ENCODE peak calls at places on chromosomes 1 and 21, in nine cellular contexts. P, G, A, K, I, W, Q, D and U are unnamed samples.

GRCh38 chr1:66330711-66331110 is 203.2 kb upstream of the SGIP1 start:
- DNase-seq in P (no peak), G (no peak), A (no peak), K (no peak), I (no peak), W (no peak), Q (no peak), D (no peak), U (no peak)

GRCh38 chr1:23343246-23344110 is 606 bp downstream of the HNRNPR start:
- DNase-seq in P (peak), G (peak), A (no peak), K (peak), I (no peak), W (peak), Q (no peak), D (no peak), U (peak)

GRCh38 chr1:41046347-41046775 is 24.8 kb upstream of the SLFNL1 start:
- DNase-seq in P (no peak), G (no peak), A (no peak), K (peak), I (no peak), W (no peak), Q (no peak), D (no peak), U (no peak)

GRCh38 chr1:23394664-23395063 is 25.0 kb upstream of the ZNF436 start:
- DNase-seq in P (no peak), G (no peak), A (peak), K (no peak), I (peak), W (no peak), Q (no peak), D (no peak), U (no peak)

GRCh38 chr1:198833706-198834497 is 195.1 kb downstream of the PTPRC start:
- DNase-seq in P (no peak), G (no peak), A (no peak), K (no peak), I (no peak), W (no peak), Q (no peak), D (no peak), U (no peak)

GRCh38 chr21:41216486-41216885 is 48.5 kb downstream of the BACE2 start:
- DNase-seq in P (no peak), G (no peak), A (no peak), K (no peak), I (no peak), W (no peak), Q (no peak), D (no peak), U (no peak)

GRCh38 chr1:30842698-30843354 is 65.7 kb downstream of the SDC3 start:
- DNase-seq in P (no peak), G (no peak), A (no peak), K (peak), I (no peak), W (no peak), Q (no peak), D (no peak), U (peak)

GRCh38 chr1:232978827-232979226 is 28.4 kb downstream of the NTPCR start:
- DNase-seq in P (no peak), G (no peak), A (peak), K (no peak), I (no peak), W (no peak), Q (no peak), D (no peak), U (no peak)

GRCh38 chr1:178575611-178576331 is 62.9 kb downstream of the TEX35 start:
- DNase-seq in P (no peak), G (no peak), A (no peak), K (no peak), I (no peak), W (no peak), Q (no peak), D (no peak), U (no peak)

GRCh38 chr1:96971849-96972602 is 250.4 kb downstream of the PTBP2 start:
- DNase-seq in P (no peak), G (no peak), A (no peak), K (no peak), I (no peak), W (no peak), Q (no peak), D (no peak), U (no peak)

GRCh38 chr1:185776521-185776920 is 42.3 kb downstream of the HMCN1 start:
- DNase-seq in P (no peak), G (no peak), A (no peak), K (no peak), I (no peak), W (peak), Q (no peak), D (no peak), U (no peak)

GRCh38 chr1:40478276-40478675 is 1.2 kb downstream of the ZFP69 start:
- DNase-seq in P (no peak), G (no peak), A (no peak), K (no peak), I (no peak), W (no peak), Q (no peak), D (no peak), U (no peak)

GRCh38 chr1:203274603-203275381 is 30.5 kb upstream of the BTG2 start:
- DNase-seq in P (no peak), G (no peak), A (no peak), K (no peak), I (no peak), W (no peak), Q (no peak), D (no peak), U (peak)

GRCh38 chr1:115402753-115403184 is 64.7 kb upstream of the NGF start:
- DNase-seq in P (no peak), G (no peak), A (no peak), K (no peak), I (no peak), W (no peak), Q (no peak), D (no peak), U (no peak)

GRCh38 chr21:33608559-33608958 is 20.1 kb upstream of the DONSON start:
- DNase-seq in P (no peak), G (no peak), A (no peak), K (no peak), I (no peak), W (no peak), Q (no peak), D (no peak), U (no peak)

GRCh38 chr1:1594602-1594981 is 5.3 kb downstream of the FNDC10 start:
- DNase-seq in P (no peak), G (no peak), A (peak), K (peak), I (no peak), W (no peak), Q (no peak), D (no peak), U (peak)

GRCh38 chr1:151486557-151486956 is 24.6 kb upstream of the CGN start:
- DNase-seq in P (no peak), G (no peak), A (no peak), K (no peak), I (no peak), W (no peak), Q (no peak), D (no peak), U (no peak)

GRCh38 chr1:16122916-16123315 is 33.0 kb downstream of the EPHA2 start:
- DNase-seq in P (no peak), G (peak), A (no peak), K (no peak), I (peak), W (no peak), Q (no peak), D (no peak), U (no peak)

GRCh38 chr1:18234790-18235242 is 127.2 kb downstream of the IGSF21 start:
- DNase-seq in P (peak), G (peak), A (peak), K (peak), I (no peak), W (peak), Q (no peak), D (peak), U (peak)

GRCh38 chr1:91282695-91283420 is 121.8 kb downstream of the HFM1 start:
- DNase-seq in P (peak), G (peak), A (peak), K (peak), I (peak), W (peak), Q (no peak), D (peak), U (peak)